ENCODE peak calls at places on chromosomes 11 and 22, in ten cellular contexts. One of them, this sample, is unnamed.

GRCh38 chr11:80155412-80156017 is 714.7 kb upstream of the TENM4 start:
- ATAC-seq in SK-N-SH treated with all-trans-retinoic acid at 6 μM for 48 hours: peak
- ATAC-seq in WTC11: peak
- ATAC-seq in lower lobe of right lung: no peak
- ATAC-seq in mucosa of descending colon: peak
- ATAC-seq in activated CD8-positive, alpha-beta T cell treated with anti-CD3 and anti-CD28 coated beads, Interleukin-2, amount 10 ng/mL, durations not matched to agents 7 days and 5 days: no peak
- ATAC-seq in natural killer cell: no peak
- ATAC-seq in central memory CD8-positive, alpha-beta T cell: no peak
- ATAC-seq in activated naive CD8-positive, alpha-beta T cell treated with anti-CD3 and anti-CD28 coated beads, Interleukin-2, amount 50 U/mL, for 24 hours: no peak
- ATAC-seq in Right ventricle myocardium inferior: no peak
- ATAC-seq in this sample: no peak

GRCh38 chr11:4695442-4695841 is 2.2 kb downstream of the OR51E2 start:
- ATAC-seq in natural killer cell: no peak
- ATAC-seq in activated CD8-positive, alpha-beta T cell treated with anti-CD3 and anti-CD28 coated beads, Interleukin-2, amount 10 ng/mL, durations not matched to agents 7 days and 5 days: no peak
- ATAC-seq in Right ventricle myocardium inferior: no peak
- ATAC-seq in WTC11: no peak
- ATAC-seq in activated naive CD8-positive, alpha-beta T cell treated with anti-CD3 and anti-CD28 coated beads, Interleukin-2, amount 50 U/mL, for 24 hours: no peak
- ATAC-seq in mucosa of descending colon: no peak
- ATAC-seq in SK-N-SH treated with all-trans-retinoic acid at 6 μM for 48 hours: no peak
- ATAC-seq in central memory CD8-positive, alpha-beta T cell: no peak
- ATAC-seq in lower lobe of right lung: no peak
- ATAC-seq in this sample: no peak

GRCh38 chr11:57175478-57175877 is 6.3 kb upstream of the LRRC55 start:
- ATAC-seq in SK-N-SH treated with all-trans-retinoic acid at 6 μM for 48 hours: no peak
- ATAC-seq in WTC11: no peak
- ATAC-seq in lower lobe of right lung: no peak
- ATAC-seq in natural killer cell: no peak
- ATAC-seq in central memory CD8-positive, alpha-beta T cell: no peak
- ATAC-seq in Right ventricle myocardium inferior: no peak
- ATAC-seq in activated CD8-positive, alpha-beta T cell treated with anti-CD3 and anti-CD28 coated beads, Interleukin-2, amount 10 ng/mL, durations not matched to agents 7 days and 5 days: no peak
- ATAC-seq in mucosa of descending colon: no peak
- ATAC-seq in activated naive CD8-positive, alpha-beta T cell treated with anti-CD3 and anti-CD28 coated beads, Interleukin-2, amount 50 U/mL, for 24 hours: no peak
- ATAC-seq in this sample: no peak

GRCh38 chr22:37229012-37229804 is 14.9 kb downstream of the RAC2 start:
- ATAC-seq in central memory CD8-positive, alpha-beta T cell: peak
- ATAC-seq in Right ventricle myocardium inferior: peak
- ATAC-seq in activated naive CD8-positive, alpha-beta T cell treated with anti-CD3 and anti-CD28 coated beads, Interleukin-2, amount 50 U/mL, for 24 hours: peak
- ATAC-seq in activated CD8-positive, alpha-beta T cell treated with anti-CD3 and anti-CD28 coated beads, Interleukin-2, amount 10 ng/mL, durations not matched to agents 7 days and 5 days: peak
- ATAC-seq in natural killer cell: peak
- ATAC-seq in WTC11: no peak
- ATAC-seq in SK-N-SH treated with all-trans-retinoic acid at 6 μM for 48 hours: peak
- ATAC-seq in lower lobe of right lung: peak
- ATAC-seq in mucosa of descending colon: peak
- ATAC-seq in this sample: peak

GRCh38 chr11:61095022-61095421 is 7.3 kb upstream of the CD5 start:
- ATAC-seq in natural killer cell: no peak
- ATAC-seq in lower lobe of right lung: no peak
- ATAC-seq in SK-N-SH treated with all-trans-retinoic acid at 6 μM for 48 hours: no peak
- ATAC-seq in WTC11: no peak
- ATAC-seq in Right ventricle myocardium inferior: no peak
- ATAC-seq in activated CD8-positive, alpha-beta T cell treated with anti-CD3 and anti-CD28 coated beads, Interleukin-2, amount 10 ng/mL, durations not matched to agents 7 days and 5 days: no peak
- ATAC-seq in activated naive CD8-positive, alpha-beta T cell treated with anti-CD3 and anti-CD28 coated beads, Interleukin-2, amount 50 U/mL, for 24 hours: no peak
- ATAC-seq in central memory CD8-positive, alpha-beta T cell: no peak
- ATAC-seq in mucosa of descending colon: no peak
- ATAC-seq in this sample: no peak

GRCh38 chr22:40826984-40827741 is 8.0 kb upstream of the SLC25A17 start:
- ATAC-seq in SK-N-SH treated with all-trans-retinoic acid at 6 μM for 48 hours: no peak
- ATAC-seq in mucosa of descending colon: no peak
- ATAC-seq in lower lobe of right lung: no peak
- ATAC-seq in WTC11: no peak
- ATAC-seq in natural killer cell: no peak
- ATAC-seq in activated naive CD8-positive, alpha-beta T cell treated with anti-CD3 and anti-CD28 coated beads, Interleukin-2, amount 50 U/mL, for 24 hours: no peak
- ATAC-seq in central memory CD8-positive, alpha-beta T cell: no peak
- ATAC-seq in Right ventricle myocardium inferior: no peak
- ATAC-seq in activated CD8-positive, alpha-beta T cell treated with anti-CD3 and anti-CD28 coated beads, Interleukin-2, amount 10 ng/mL, durations not matched to agents 7 days and 5 days: no peak
- ATAC-seq in this sample: no peak

GRCh38 chr11:118914178-118914918 is 11.4 kb downstream of the BCL9L start:
- ATAC-seq in lower lobe of right lung: no peak
- ATAC-seq in natural killer cell: peak
- ATAC-seq in WTC11: no peak
- ATAC-seq in activated naive CD8-positive, alpha-beta T cell treated with anti-CD3 and anti-CD28 coated beads, Interleukin-2, amount 50 U/mL, for 24 hours: peak
- ATAC-seq in central memory CD8-positive, alpha-beta T cell: peak
- ATAC-seq in Right ventricle myocardium inferior: no peak
- ATAC-seq in activated CD8-positive, alpha-beta T cell treated with anti-CD3 and anti-CD28 coated beads, Interleukin-2, amount 10 ng/mL, durations not matched to agents 7 days and 5 days: peak
- ATAC-seq in mucosa of descending colon: peak
- ATAC-seq in SK-N-SH treated with all-trans-retinoic acid at 6 μM for 48 hours: no peak
- ATAC-seq in this sample: peak

GRCh38 chr11:9330387-9331384 is 16.3 kb upstream of the TMEM41B start:
- ATAC-seq in activated CD8-positive, alpha-beta T cell treated with anti-CD3 and anti-CD28 coated beads, Interleukin-2, amount 10 ng/mL, durations not matched to agents 7 days and 5 days: no peak
- ATAC-seq in natural killer cell: no peak
- ATAC-seq in central memory CD8-positive, alpha-beta T cell: no peak
- ATAC-seq in mucosa of descending colon: no peak
- ATAC-seq in lower lobe of right lung: peak
- ATAC-seq in Right ventricle myocardium inferior: no peak
- ATAC-seq in activated naive CD8-positive, alpha-beta T cell treated with anti-CD3 and anti-CD28 coated beads, Interleukin-2, amount 50 U/mL, for 24 hours: no peak
- ATAC-seq in WTC11: no peak
- ATAC-seq in SK-N-SH treated with all-trans-retinoic acid at 6 μM for 48 hours: peak
- ATAC-seq in this sample: no peak

GRCh38 chr11:32643526-32643925 is 59.9 kb downstream of the EIF3M start:
- ATAC-seq in central memory CD8-positive, alpha-beta T cell: no peak
- ATAC-seq in mucosa of descending colon: no peak
- ATAC-seq in SK-N-SH treated with all-trans-retinoic acid at 6 μM for 48 hours: peak
- ATAC-seq in natural killer cell: no peak
- ATAC-seq in activated naive CD8-positive, alpha-beta T cell treated with anti-CD3 and anti-CD28 coated beads, Interleukin-2, amount 50 U/mL, for 24 hours: no peak
- ATAC-seq in WTC11: no peak
- ATAC-seq in Right ventricle myocardium inferior: no peak
- ATAC-seq in lower lobe of right lung: no peak
- ATAC-seq in activated CD8-positive, alpha-beta T cell treated with anti-CD3 and anti-CD28 coated beads, Interleukin-2, amount 10 ng/mL, durations not matched to agents 7 days and 5 days: no peak
- ATAC-seq in this sample: no peak

GRCh38 chr11:58498464-58498863 is 9.4 kb downstream of the OR5B21 start:
- ATAC-seq in WTC11: no peak
- ATAC-seq in activated CD8-positive, alpha-beta T cell treated with anti-CD3 and anti-CD28 coated beads, Interleukin-2, amount 10 ng/mL, durations not matched to agents 7 days and 5 days: peak
- ATAC-seq in Right ventricle myocardium inferior: no peak
- ATAC-seq in mucosa of descending colon: peak
- ATAC-seq in central memory CD8-positive, alpha-beta T cell: peak
- ATAC-seq in SK-N-SH treated with all-trans-retinoic acid at 6 μM for 48 hours: no peak
- ATAC-seq in natural killer cell: peak
- ATAC-seq in activated naive CD8-positive, alpha-beta T cell treated with anti-CD3 and anti-CD28 coated beads, Interleukin-2, amount 50 U/mL, for 24 hours: peak
- ATAC-seq in lower lobe of right lung: no peak
- ATAC-seq in this sample: no peak

GRCh38 chr22:31253949-31254348 is 38.3 kb downstream of the PIK3IP1 start:
- ATAC-seq in WTC11: peak
- ATAC-seq in Right ventricle myocardium inferior: no peak
- ATAC-seq in SK-N-SH treated with all-trans-retinoic acid at 6 μM for 48 hours: no peak
- ATAC-seq in central memory CD8-positive, alpha-beta T cell: no peak
- ATAC-seq in natural killer cell: no peak
- ATAC-seq in activated naive CD8-positive, alpha-beta T cell treated with anti-CD3 and anti-CD28 coated beads, Interleukin-2, amount 50 U/mL, for 24 hours: no peak
- ATAC-seq in activated CD8-positive, alpha-beta T cell treated with anti-CD3 and anti-CD28 coated beads, Interleukin-2, amount 10 ng/mL, durations not matched to agents 7 days and 5 days: no peak
- ATAC-seq in lower lobe of right lung: peak
- ATAC-seq in mucosa of descending colon: peak
- ATAC-seq in this sample: no peak

GRCh38 chr11:22703040-22703439 is 36.6 kb downstream of the GAS2 start:
- ATAC-seq in Right ventricle myocardium inferior: peak
- ATAC-seq in lower lobe of right lung: peak
- ATAC-seq in mucosa of descending colon: peak
- ATAC-seq in WTC11: peak
- ATAC-seq in activated naive CD8-positive, alpha-beta T cell treated with anti-CD3 and anti-CD28 coated beads, Interleukin-2, amount 50 U/mL, for 24 hours: peak
- ATAC-seq in activated CD8-positive, alpha-beta T cell treated with anti-CD3 and anti-CD28 coated beads, Interleukin-2, amount 10 ng/mL, durations not matched to agents 7 days and 5 days: peak
- ATAC-seq in central memory CD8-positive, alpha-beta T cell: no peak
- ATAC-seq in natural killer cell: no peak
- ATAC-seq in SK-N-SH treated with all-trans-retinoic acid at 6 μM for 48 hours: peak
- ATAC-seq in this sample: no peak

GRCh38 chr22:24989541-24989951 is 37.0 kb downstream of the KIAA1671 start:
- ATAC-seq in activated CD8-positive, alpha-beta T cell treated with anti-CD3 and anti-CD28 coated beads, Interleukin-2, amount 10 ng/mL, durations not matched to agents 7 days and 5 days: no peak
- ATAC-seq in lower lobe of right lung: peak
- ATAC-seq in WTC11: no peak
- ATAC-seq in SK-N-SH treated with all-trans-retinoic acid at 6 μM for 48 hours: no peak
- ATAC-seq in natural killer cell: no peak
- ATAC-seq in mucosa of descending colon: no peak
- ATAC-seq in Right ventricle myocardium inferior: peak
- ATAC-seq in central memory CD8-positive, alpha-beta T cell: no peak
- ATAC-seq in activated naive CD8-positive, alpha-beta T cell treated with anti-CD3 and anti-CD28 coated beads, Interleukin-2, amount 50 U/mL, for 24 hours: no peak
- ATAC-seq in this sample: no peak

GRCh38 chr11:28860898-28861297 is 752.7 kb downstream of the METTL15 start:
- ATAC-seq in SK-N-SH treated with all-trans-retinoic acid at 6 μM for 48 hours: peak
- ATAC-seq in lower lobe of right lung: no peak
- ATAC-seq in mucosa of descending colon: no peak
- ATAC-seq in central memory CD8-positive, alpha-beta T cell: no peak
- ATAC-seq in natural killer cell: no peak
- ATAC-seq in Right ventricle myocardium inferior: no peak
- ATAC-seq in activated CD8-positive, alpha-beta T cell treated with anti-CD3 and anti-CD28 coated beads, Interleukin-2, amount 10 ng/mL, durations not matched to agents 7 days and 5 days: no peak
- ATAC-seq in WTC11: no peak
- ATAC-seq in activated naive CD8-positive, alpha-beta T cell treated with anti-CD3 and anti-CD28 coated beads, Interleukin-2, amount 50 U/mL, for 24 hours: no peak
- ATAC-seq in this sample: no peak

GRCh38 chr11:126127898-126128297 is 65.2 kb upstream of the CDON start:
- ATAC-seq in SK-N-SH treated with all-trans-retinoic acid at 6 μM for 48 hours: no peak
- ATAC-seq in activated CD8-positive, alpha-beta T cell treated with anti-CD3 and anti-CD28 coated beads, Interleukin-2, amount 10 ng/mL, durations not matched to agents 7 days and 5 days: no peak
- ATAC-seq in mucosa of descending colon: no peak
- ATAC-seq in lower lobe of right lung: no peak
- ATAC-seq in WTC11: peak
- ATAC-seq in natural killer cell: no peak
- ATAC-seq in activated naive CD8-positive, alpha-beta T cell treated with anti-CD3 and anti-CD28 coated beads, Interleukin-2, amount 50 U/mL, for 24 hours: no peak
- ATAC-seq in Right ventricle myocardium inferior: peak
- ATAC-seq in central memory CD8-positive, alpha-beta T cell: no peak
- ATAC-seq in this sample: no peak

GRCh38 chr11:63273685-63274084 is 30.3 kb upstream of the SLC22A25 start:
- ATAC-seq in SK-N-SH treated with all-trans-retinoic acid at 6 μM for 48 hours: no peak
- ATAC-seq in activated CD8-positive, alpha-beta T cell treated with anti-CD3 and anti-CD28 coated beads, Interleukin-2, amount 10 ng/mL, durations not matched to agents 7 days and 5 days: no peak
- ATAC-seq in lower lobe of right lung: no peak
- ATAC-seq in activated naive CD8-positive, alpha-beta T cell treated with anti-CD3 and anti-CD28 coated beads, Interleukin-2, amount 50 U/mL, for 24 hours: no peak
- ATAC-seq in natural killer cell: no peak
- ATAC-seq in central memory CD8-positive, alpha-beta T cell: no peak
- ATAC-seq in Right ventricle myocardium inferior: no peak
- ATAC-seq in mucosa of descending colon: no peak
- ATAC-seq in WTC11: no peak
- ATAC-seq in this sample: no peak

GRCh38 chr22:29940526-29940925 is 57.6 kb downstream of the MTMR3 start:
- ATAC-seq in SK-N-SH treated with all-trans-retinoic acid at 6 μM for 48 hours: no peak
- ATAC-seq in natural killer cell: no peak
- ATAC-seq in activated CD8-positive, alpha-beta T cell treated with anti-CD3 and anti-CD28 coated beads, Interleukin-2, amount 10 ng/mL, durations not matched to agents 7 days and 5 days: no peak
- ATAC-seq in central memory CD8-positive, alpha-beta T cell: no peak
- ATAC-seq in Right ventricle myocardium inferior: no peak
- ATAC-seq in WTC11: no peak
- ATAC-seq in activated naive CD8-positive, alpha-beta T cell treated with anti-CD3 and anti-CD28 coated beads, Interleukin-2, amount 50 U/mL, for 24 hours: no peak
- ATAC-seq in mucosa of descending colon: peak
- ATAC-seq in lower lobe of right lung: no peak
- ATAC-seq in this sample: no peak

GRCh38 chr11:69654001-69654659 is 13.2 kb downstream of the CCND1 start:
- ATAC-seq in activated naive CD8-positive, alpha-beta T cell treated with anti-CD3 and anti-CD28 coated beads, Interleukin-2, amount 50 U/mL, for 24 hours: no peak
- ATAC-seq in WTC11: no peak
- ATAC-seq in central memory CD8-positive, alpha-beta T cell: no peak
- ATAC-seq in activated CD8-positive, alpha-beta T cell treated with anti-CD3 and anti-CD28 coated beads, Interleukin-2, amount 10 ng/mL, durations not matched to agents 7 days and 5 days: no peak
- ATAC-seq in natural killer cell: no peak
- ATAC-seq in SK-N-SH treated with all-trans-retinoic acid at 6 μM for 48 hours: no peak
- ATAC-seq in Right ventricle myocardium inferior: no peak
- ATAC-seq in lower lobe of right lung: no peak
- ATAC-seq in mucosa of descending colon: peak
- ATAC-seq in this sample: no peak

GRCh38 chr22:31605851-31606585 is 56.0 kb downstream of the PISD start:
- ATAC-seq in SK-N-SH treated with all-trans-retinoic acid at 6 μM for 48 hours: no peak
- ATAC-seq in activated naive CD8-positive, alpha-beta T cell treated with anti-CD3 and anti-CD28 coated beads, Interleukin-2, amount 50 U/mL, for 24 hours: no peak
- ATAC-seq in lower lobe of right lung: no peak
- ATAC-seq in Right ventricle myocardium inferior: no peak
- ATAC-seq in WTC11: no peak
- ATAC-seq in mucosa of descending colon: peak
- ATAC-seq in central memory CD8-positive, alpha-beta T cell: no peak
- ATAC-seq in activated CD8-positive, alpha-beta T cell treated with anti-CD3 and anti-CD28 coated beads, Interleukin-2, amount 10 ng/mL, durations not matched to agents 7 days and 5 days: no peak
- ATAC-seq in natural killer cell: no peak
- ATAC-seq in this sample: no peak

GRCh38 chr22:37321288-37321687 is 39.0 kb downstream of the CYTH4 start:
- ATAC-seq in activated naive CD8-positive, alpha-beta T cell treated with anti-CD3 and anti-CD28 coated beads, Interleukin-2, amount 50 U/mL, for 24 hours: no peak
- ATAC-seq in activated CD8-positive, alpha-beta T cell treated with anti-CD3 and anti-CD28 coated beads, Interleukin-2, amount 10 ng/mL, durations not matched to agents 7 days and 5 days: no peak
- ATAC-seq in Right ventricle myocardium inferior: no peak
- ATAC-seq in mucosa of descending colon: no peak
- ATAC-seq in SK-N-SH treated with all-trans-retinoic acid at 6 μM for 48 hours: no peak
- ATAC-seq in lower lobe of right lung: no peak
- ATAC-seq in natural killer cell: no peak
- ATAC-seq in WTC11: no peak
- ATAC-seq in central memory CD8-positive, alpha-beta T cell: no peak
- ATAC-seq in this sample: no peak

GRCh38 chr11:118051136-118051610 is 25.7 kb upstream of the TMPRSS4 start:
- ATAC-seq in activated CD8-positive, alpha-beta T cell treated with anti-CD3 and anti-CD28 coated beads, Interleukin-2, amount 10 ng/mL, durations not matched to agents 7 days and 5 days: peak
- ATAC-seq in mucosa of descending colon: no peak
- ATAC-seq in WTC11: no peak
- ATAC-seq in lower lobe of right lung: no peak
- ATAC-seq in activated naive CD8-positive, alpha-beta T cell treated with anti-CD3 and anti-CD28 coated beads, Interleukin-2, amount 50 U/mL, for 24 hours: no peak
- ATAC-seq in natural killer cell: peak
- ATAC-seq in SK-N-SH treated with all-trans-retinoic acid at 6 μM for 48 hours: no peak
- ATAC-seq in central memory CD8-positive, alpha-beta T cell: peak
- ATAC-seq in Right ventricle myocardium inferior: no peak
- ATAC-seq in this sample: no peak

GRCh38 chr11:111840143-111840542 is 31.2 kb downstream of the ALG9 start:
- ATAC-seq in central memory CD8-positive, alpha-beta T cell: no peak
- ATAC-seq in activated CD8-positive, alpha-beta T cell treated with anti-CD3 and anti-CD28 coated beads, Interleukin-2, amount 10 ng/mL, durations not matched to agents 7 days and 5 days: no peak
- ATAC-seq in WTC11: peak
- ATAC-seq in SK-N-SH treated with all-trans-retinoic acid at 6 μM for 48 hours: no peak
- ATAC-seq in natural killer cell: no peak
- ATAC-seq in lower lobe of right lung: no peak
- ATAC-seq in mucosa of descending colon: no peak
- ATAC-seq in activated naive CD8-positive, alpha-beta T cell treated with anti-CD3 and anti-CD28 coated beads, Interleukin-2, amount 50 U/mL, for 24 hours: no peak
- ATAC-seq in Right ventricle myocardium inferior: no peak
- ATAC-seq in this sample: no peak

GRCh38 chr11:19698493-19699292 is 13.9 kb upstream of the NAV2 start:
- ATAC-seq in central memory CD8-positive, alpha-beta T cell: no peak
- ATAC-seq in WTC11: no peak
- ATAC-seq in activated naive CD8-positive, alpha-beta T cell treated with anti-CD3 and anti-CD28 coated beads, Interleukin-2, amount 50 U/mL, for 24 hours: no peak
- ATAC-seq in Right ventricle myocardium inferior: peak
- ATAC-seq in SK-N-SH treated with all-trans-retinoic acid at 6 μM for 48 hours: no peak
- ATAC-seq in lower lobe of right lung: no peak
- ATAC-seq in natural killer cell: no peak
- ATAC-seq in activated CD8-positive, alpha-beta T cell treated with anti-CD3 and anti-CD28 coated beads, Interleukin-2, amount 10 ng/mL, durations not matched to agents 7 days and 5 days: no peak
- ATAC-seq in mucosa of descending colon: no peak
- ATAC-seq in this sample: no peak

GRCh38 chr22:33803371-33803770 is 116.9 kb downstream of the LARGE1 start:
- ATAC-seq in WTC11: no peak
- ATAC-seq in activated naive CD8-positive, alpha-beta T cell treated with anti-CD3 and anti-CD28 coated beads, Interleukin-2, amount 50 U/mL, for 24 hours: no peak
- ATAC-seq in Right ventricle myocardium inferior: peak
- ATAC-seq in lower lobe of right lung: no peak
- ATAC-seq in activated CD8-positive, alpha-beta T cell treated with anti-CD3 and anti-CD28 coated beads, Interleukin-2, amount 10 ng/mL, durations not matched to agents 7 days and 5 days: no peak
- ATAC-seq in central memory CD8-positive, alpha-beta T cell: no peak
- ATAC-seq in natural killer cell: no peak
- ATAC-seq in mucosa of descending colon: peak
- ATAC-seq in SK-N-SH treated with all-trans-retinoic acid at 6 μM for 48 hours: no peak
- ATAC-seq in this sample: no peak